ENCODE peak calls at places on chromosomes 1 and 21, in four cellular contexts. I is iris pigment epithelial cell, O is progenitor cell of endocrine pancreas, T is neural crest cell. U is an unnamed sample.

GRCh38 chr1:147238925-147239820 is 3.3 kb upstream of the CHD1L start:
- DNase-seq in T (no peak), O (no peak), I (no peak), U (no peak)

GRCh38 chr1:185972096-185972875 is 238.1 kb downstream of the HMCN1 start:
- DNase-seq in O (no peak), I (peak; percentile 83), T (no peak), U (peak; percentile 88)

GRCh38 chr1:227318852-227319607 is 738 bp upstream of the CDC42BPA start:
- DNase-seq in I (peak; percentile 41), T (peak; percentile 51), O (no peak), U (peak; percentile 41)

GRCh38 chr1:68725353-68725752 is 228.5 kb upstream of the DEPDC1 start:
- DNase-seq in O (no peak), T (no peak), I (peak; percentile 1), U (no peak)

GRCh38 chr1:91791691-91792392 is 94.1 kb downstream of the TGFBR3 start:
- DNase-seq in I (no peak), O (no peak), T (no peak), U (no peak)

GRCh38 chr1:41358152-41358937 is 2.9 kb upstream of the FOXO6 start:
- DNase-seq in T (no peak), I (no peak), O (no peak), U (no peak)

GRCh38 chr1:7824701-7825100 is 28.2 kb downstream of the UTS2 start:
- DNase-seq in T (no peak), O (no peak), I (no peak), U (no peak)

GRCh38 chr1:37631039-37631428 is 3.7 kb downstream of the RSPO1 start:
- DNase-seq in O (no peak), I (no peak), T (no peak), U (no peak)

GRCh38 chr1:6183520-6183989 is 3.4 kb upstream of the CHD5 start:
- DNase-seq in T (no peak), I (no peak), O (no peak), U (peak; percentile 17)

GRCh38 chr1:221159608-221160007 is 280.4 kb downstream of the HLX start:
- DNase-seq in I (no peak), O (no peak), T (no peak), U (no peak)

GRCh38 chr1:8121261-8122159 is 95.4 kb upstream of the ERRFI1 start:
- DNase-seq in O (no peak), I (peak; percentile 92), T (no peak), U (peak; percentile 99)

GRCh38 chr1:161115132-161115711 is 2.6 kb downstream of the PFDN2 start:
- DNase-seq in I (peak; percentile 98), O (no peak), T (no peak), U (peak; percentile 94)

GRCh38 chr1:18684306-18684705 is 53.7 kb downstream of the PAX7 start:
- DNase-seq in I (no peak), O (no peak), T (no peak), U (no peak)

GRCh38 chr1:156816561-156817328 is at the start of gene SH2D2A:
- DNase-seq in O (no peak), T (no peak), I (no peak), U (no peak)

GRCh38 chr1:230798187-230798484 is 50.9 kb downstream of the CAPN9 start:
- DNase-seq in T (no peak), I (no peak), O (no peak), U (no peak)

GRCh38 chr1:1320666-1321448 is 3.6 kb downstream of the INTS11 start:
- DNase-seq in T (no peak), O (no peak), I (peak; percentile 17), U (no peak)

GRCh38 chr1:201184734-201185453 is 5.7 kb upstream of the IGFN1 start:
- DNase-seq in O (no peak), I (peak; percentile 86), T (peak; percentile 8), U (peak; percentile 88)

GRCh38 chr1:199854681-199855321 is 172.7 kb upstream of the NR5A2 start:
- DNase-seq in T (no peak), I (peak; percentile 52), O (no peak), U (no peak)

GRCh38 chr1:43238991-43239469 is 30.8 kb upstream of the TMEM125 start:
- DNase-seq in O (no peak), T (no peak), I (no peak), U (no peak)

GRCh38 chr1:9062846-9063245 is 6.6 kb downstream of the SLC2A5 start:
- DNase-seq in T (no peak), O (no peak), I (no peak), U (no peak)

GRCh38 chr21:37673801-37674575 is 242.3 kb downstream of the KCNJ6 start:
- DNase-seq in T (no peak), I (peak; percentile 5), O (no peak), U (no peak)

GRCh38 chr21:29520146-29520545 is 221.4 kb downstream of the BACH1 start:
- DNase-seq in T (no peak), O (no peak), I (no peak), U (no peak)

GRCh38 chr1:193448682-193449461 is 262.5 kb upstream of the B3GALT2 start:
- DNase-seq in O (no peak), T (no peak), I (peak; percentile 22), U (peak; percentile 36)

GRCh38 chr1:154583691-154584212 is 16.2 kb downstream of the CHRNB2 start:
- DNase-seq in O (no peak), I (no peak), T (no peak), U (peak; percentile 24)

GRCh38 chr1:1777510-1777909 is 760 bp downstream of the NADK start:
- DNase-seq in I (no peak), T (no peak), O (no peak), U (peak; percentile 42)

GRCh38 chr21:42315296-42315891 is at the start of gene TFF3:
- DNase-seq in O (peak; percentile 27), I (peak; percentile 2), T (no peak), U (no peak)

GRCh38 chr1:17011439-17012307 is at the start of gene ATP13A2:
- DNase-seq in O (peak; percentile 78), I (peak; percentile 72), T (peak; percentile 61), U (peak; percentile 38)

GRCh38 chr1:230064283-230064682 is 2.8 kb upstream of the GALNT2 start:
- DNase-seq in T (no peak), O (no peak), I (no peak), U (no peak)

GRCh38 chr1:209220048-209220524 is 363.4 kb upstream of the CAMK1G start:
- DNase-seq in I (no peak), O (no peak), T (no peak), U (no peak)

GRCh38 chr1:10170362-10170665 is 40.1 kb upstream of the KIF1B start:
- DNase-seq in T (no peak), O (no peak), I (peak; percentile 52), U (peak; percentile 43)

GRCh38 chr21:15682977-15683376 is 46.8 kb upstream of the USP25 start:
- DNase-seq in I (peak; percentile 81), T (no peak), O (no peak), U (peak; percentile 57)

GRCh38 chr1:33254536-33254935 is 1.8 kb upstream of the ZNF362 start:
- DNase-seq in I (no peak), O (no peak), T (no peak), U (no peak)

GRCh38 chr21:43334214-43334958 is 92.5 kb downstream of the SIK1 start:
- DNase-seq in T (no peak), I (no peak), O (no peak), U (no peak)

GRCh38 chr1:207993477-207994445 is 82.8 kb upstream of the CD34 start:
- DNase-seq in O (no peak), I (peak; percentile 25), T (no peak), U (peak; percentile 19)

GRCh38 chr1:245291351-245291750 is 136.6 kb downstream of the KIF26B start:
- DNase-seq in I (no peak), T (no peak), O (no peak), U (no peak)

GRCh38 chr1:241677171-241677570 is 25.1 kb downstream of the WDR64 start:
- DNase-seq in I (peak; percentile 55), O (no peak), T (no peak), U (peak; percentile 8)

GRCh38 chr1:68229927-68230812 is 2.2 kb downstream of the WLS start:
- DNase-seq in T (peak; percentile 27), O (peak; percentile 18), I (peak; percentile 48), U (peak; percentile 46)

U was measured in amniotic epithelial cell.